ENCODE peak calls at places on chromosomes 12 and 14, in seven cellular contexts. One of them, this sample, is unnamed. For H3K4me1, the result is how much of the 10 kb centered on the place peaks cover.

GRCh38 chr14:100536141-100536540 is 51.1 kb downstream of the BEGAIN start:
- DNase-seq in psoas muscle: no peak
- DNase-seq in K562: no peak
- DNase-seq in naive thymus-derived CD4-positive, alpha-beta T cell: no peak
- DNase-seq in pancreas: peak
- DNase-seq in GM23338: no peak
- DNase-seq in tibial artery: no peak
- DNase-seq in this sample: no peak

GRCh38 chr14:71290960-71291466 is 383.8 kb downstream of the PCNX1 start:
- DNase-seq in pancreas: no peak
- DNase-seq in GM23338: no peak
- DNase-seq in K562: peak
- DNase-seq in tibial artery: no peak
- DNase-seq in psoas muscle: no peak
- DNase-seq in naive thymus-derived CD4-positive, alpha-beta T cell: no peak
- DNase-seq in this sample: no peak

GRCh38 chr14:69985456-69985855 is 106.2 kb downstream of the SMOC1 start:
- DNase-seq in GM23338: no peak
- DNase-seq in naive thymus-derived CD4-positive, alpha-beta T cell: no peak
- DNase-seq in tibial artery: no peak
- DNase-seq in K562: no peak
- DNase-seq in psoas muscle: no peak
- DNase-seq in pancreas: no peak
- DNase-seq in this sample: no peak

GRCh38 chr12:77005699-77006098 is 59.7 kb downstream of the E2F7 start:
- DNase-seq in psoas muscle: no peak
- DNase-seq in GM23338: no peak
- DNase-seq in tibial artery: no peak
- DNase-seq in K562: no peak
- DNase-seq in naive thymus-derived CD4-positive, alpha-beta T cell: no peak
- DNase-seq in pancreas: no peak
- DNase-seq in this sample: no peak

GRCh38 chr14:54597795-54598443 is 31.0 kb downstream of the SAMD4A start:
- DNase-seq in pancreas: no peak
- DNase-seq in naive thymus-derived CD4-positive, alpha-beta T cell: no peak
- DNase-seq in K562: peak
- DNase-seq in tibial artery: no peak
- DNase-seq in psoas muscle: no peak
- DNase-seq in GM23338: no peak
- DNase-seq in this sample: no peak

GRCh38 chr14:31945074-31945613 is 132.0 kb upstream of the ARHGAP5 start:
- DNase-seq in pancreas: no peak
- DNase-seq in psoas muscle: no peak
- DNase-seq in tibial artery: no peak
- DNase-seq in naive thymus-derived CD4-positive, alpha-beta T cell: peak
- DNase-seq in GM23338: no peak
- DNase-seq in K562: peak
- DNase-seq in this sample: peak

GRCh38 chr12:45660330-45660729 is 69.2 kb upstream of the ARID2 start:
- DNase-seq in K562: peak
- DNase-seq in pancreas: no peak
- DNase-seq in tibial artery: no peak
- DNase-seq in psoas muscle: no peak
- DNase-seq in GM23338: no peak
- DNase-seq in naive thymus-derived CD4-positive, alpha-beta T cell: no peak
- DNase-seq in this sample: no peak

GRCh38 chr12:52367876-52368275 is 595 bp upstream of the KRT85 start:
- DNase-seq in K562: no peak
- DNase-seq in pancreas: no peak
- DNase-seq in psoas muscle: no peak
- DNase-seq in GM23338: no peak
- DNase-seq in tibial artery: peak
- DNase-seq in naive thymus-derived CD4-positive, alpha-beta T cell: no peak
- DNase-seq in this sample: no peak

GRCh38 chr12:75923964-75924666 is 107.5 kb downstream of the PHLDA1 start:
- DNase-seq in GM23338: no peak
- DNase-seq in naive thymus-derived CD4-positive, alpha-beta T cell: no peak
- DNase-seq in K562: no peak
- DNase-seq in tibial artery: no peak
- DNase-seq in pancreas: no peak
- DNase-seq in psoas muscle: no peak
- DNase-seq in this sample: no peak

GRCh38 chr14:69682607-69683263 is 71.3 kb downstream of the SUSD6 start:
- DNase-seq in naive thymus-derived CD4-positive, alpha-beta T cell: no peak
- DNase-seq in tibial artery: no peak
- DNase-seq in pancreas: no peak
- DNase-seq in psoas muscle: no peak
- DNase-seq in GM23338: no peak
- DNase-seq in K562: no peak
- DNase-seq in this sample: peak

GRCh38 chr12:20950248-20950647 is 139.7 kb downstream of the SLCO1B3 start:
- DNase-seq in tibial artery: no peak
- DNase-seq in GM23338: peak
- DNase-seq in K562: peak
- DNase-seq in psoas muscle: no peak
- DNase-seq in naive thymus-derived CD4-positive, alpha-beta T cell: no peak
- DNase-seq in pancreas: no peak
- DNase-seq in this sample: peak

GRCh38 chr14:104518659-104519350 is 60.8 kb upstream of the C14orf180 start:
- DNase-seq in GM23338: no peak
- DNase-seq in tibial artery: no peak
- DNase-seq in naive thymus-derived CD4-positive, alpha-beta T cell: no peak
- DNase-seq in psoas muscle: no peak
- DNase-seq in K562: no peak
- DNase-seq in pancreas: no peak
- DNase-seq in this sample: no peak

GRCh38 chr12:76881152-76881551 is 2.3 kb upstream of the CSRP2 start:
- DNase-seq in naive thymus-derived CD4-positive, alpha-beta T cell: no peak
- DNase-seq in K562: no peak
- DNase-seq in pancreas: no peak
- DNase-seq in tibial artery: no peak
- DNase-seq in psoas muscle: no peak
- DNase-seq in GM23338: no peak
- DNase-seq in this sample: no peak

GRCh38 chr12:15712823-15713663 is 76.1 kb downstream of the EPS8 start:
- DNase-seq in naive thymus-derived CD4-positive, alpha-beta T cell: no peak
- DNase-seq in tibial artery: no peak
- DNase-seq in psoas muscle: no peak
- DNase-seq in K562: no peak
- DNase-seq in pancreas: no peak
- DNase-seq in GM23338: no peak
- DNase-seq in this sample: peak

GRCh38 chr12:78864483-78865296 is at the start of gene SYT1:
- DNase-seq in tibial artery: no peak
- DNase-seq in naive thymus-derived CD4-positive, alpha-beta T cell: no peak
- DNase-seq in pancreas: peak
- DNase-seq in K562: no peak
- DNase-seq in GM23338: peak
- DNase-seq in psoas muscle: peak
- DNase-seq in this sample: no peak

GRCh38 chr14:51304428-51304827 is 64.4 kb downstream of the TMX1 start:
- DNase-seq in tibial artery: no peak
- DNase-seq in naive thymus-derived CD4-positive, alpha-beta T cell: no peak
- DNase-seq in K562: no peak
- DNase-seq in GM23338: peak
- DNase-seq in psoas muscle: no peak
- DNase-seq in pancreas: no peak
- DNase-seq in this sample: no peak

GRCh38 chr14:73773441-73774243 is 59.5 kb upstream of the PNMA1 start:
- DNase-seq in psoas muscle: no peak
- DNase-seq in tibial artery: no peak
- DNase-seq in K562: peak
- DNase-seq in GM23338: no peak
- DNase-seq in naive thymus-derived CD4-positive, alpha-beta T cell: no peak
- DNase-seq in pancreas: peak
- DNase-seq in this sample: no peak

GRCh38 chr12:9669534-9669933 is at the start of gene CLEC2D:
- DNase-seq in tibial artery: no peak
- DNase-seq in GM23338: no peak
- DNase-seq in naive thymus-derived CD4-positive, alpha-beta T cell: peak
- DNase-seq in pancreas: no peak
- DNase-seq in K562: no peak
- DNase-seq in psoas muscle: no peak
- DNase-seq in this sample: peak

GRCh38 chr12:9669019-9669326 is 540 bp upstream of the CLEC2D start:
- DNase-seq in naive thymus-derived CD4-positive, alpha-beta T cell: no peak
- DNase-seq in pancreas: no peak
- DNase-seq in psoas muscle: no peak
- DNase-seq in K562: no peak
- DNase-seq in tibial artery: no peak
- DNase-seq in GM23338: no peak
- DNase-seq in this sample: no peak

GRCh38 chr12:9673404-9674225 is 4.1 kb downstream of the CLEC2D start:
- DNase-seq in K562: peak
- DNase-seq in naive thymus-derived CD4-positive, alpha-beta T cell: peak
- DNase-seq in GM23338: peak
- DNase-seq in psoas muscle: peak
- DNase-seq in tibial artery: peak
- DNase-seq in pancreas: no peak
- DNase-seq in this sample: peak

GRCh38 chr12:9668141-9669018 is 1.1 kb upstream of the CLEC2D start:
- DNase-seq in tibial artery: no peak
- DNase-seq in naive thymus-derived CD4-positive, alpha-beta T cell: no peak
- DNase-seq in GM23338: no peak
- DNase-seq in K562: no peak
- DNase-seq in pancreas: no peak
- DNase-seq in psoas muscle: no peak
- DNase-seq in this sample: no peak

DNA sequence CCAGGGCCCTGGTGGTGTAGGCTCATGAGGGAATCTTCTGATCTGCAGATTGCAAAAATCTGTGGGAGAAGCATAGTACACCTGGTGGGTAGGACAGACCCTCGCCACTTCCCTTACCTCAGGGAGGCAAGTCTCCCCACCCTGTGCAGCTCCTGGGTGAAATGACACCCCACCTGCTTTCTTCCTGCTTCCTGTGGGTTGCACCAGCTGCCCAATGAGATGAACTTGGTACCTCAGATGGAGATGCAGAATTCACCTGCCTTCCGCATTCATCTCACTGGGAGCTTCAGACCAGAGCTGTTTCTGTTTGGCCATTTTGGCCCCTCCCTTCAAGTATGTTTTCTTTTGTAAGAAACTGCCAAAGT is 4.7 kb downstream of the CLEC2D start:
- DNase-seq in pancreas: no peak
- DNase-seq in psoas muscle: no peak
- DNase-seq in K562: peak
- DNase-seq in tibial artery: no peak
- DNase-seq in naive thymus-derived CD4-positive, alpha-beta T cell: peak
- DNase-seq in GM23338: no peak
- DNase-seq in this sample: peak
- H3K4me1 ChIP-seq in pancreas: under half
- H3K4me1 ChIP-seq in psoas muscle: under half
- H3K4me1 ChIP-seq in K562: under half
- H3K4me1 ChIP-seq in tibial artery: under half
- H3K4me1 ChIP-seq in naive thymus-derived CD4-positive, alpha-beta T cell: under half
- H3K4me1 ChIP-seq in GM23338: under half
- H3K4me1 ChIP-seq in this sample: under half

DNA sequence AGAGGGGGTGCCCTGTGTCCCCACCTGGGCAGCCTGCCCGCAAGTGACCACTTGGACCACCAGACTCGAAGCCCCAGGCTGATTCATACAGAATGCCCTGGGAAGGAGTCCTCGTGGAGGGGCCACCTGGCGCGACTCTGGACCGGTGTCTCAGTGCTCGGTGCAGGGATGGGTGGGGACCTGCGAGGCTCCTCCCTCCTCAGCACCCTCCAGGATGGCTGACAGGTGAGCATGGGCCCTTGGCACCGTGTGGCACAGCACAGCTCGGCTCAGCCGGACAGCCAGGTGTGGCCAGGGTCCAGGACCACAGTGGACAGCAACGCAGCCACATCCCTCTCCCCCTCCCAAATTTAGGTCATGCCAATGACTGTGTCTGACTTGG is 44.5 kb downstream of the CCNK start:
- DNase-seq in K562: no peak
- DNase-seq in tibial artery: no peak
- DNase-seq in GM23338: no peak
- DNase-seq in naive thymus-derived CD4-positive, alpha-beta T cell: no peak
- DNase-seq in psoas muscle: no peak
- DNase-seq in pancreas: peak
- DNase-seq in this sample: no peak
- H3K4me1 ChIP-seq in K562: under half
- H3K4me1 ChIP-seq in tibial artery: under half
- H3K4me1 ChIP-seq in GM23338: under half
- H3K4me1 ChIP-seq in naive thymus-derived CD4-positive, alpha-beta T cell: under half
- H3K4me1 ChIP-seq in psoas muscle: under half
- H3K4me1 ChIP-seq in pancreas: under half
- H3K4me1 ChIP-seq in this sample: under half

DNA sequence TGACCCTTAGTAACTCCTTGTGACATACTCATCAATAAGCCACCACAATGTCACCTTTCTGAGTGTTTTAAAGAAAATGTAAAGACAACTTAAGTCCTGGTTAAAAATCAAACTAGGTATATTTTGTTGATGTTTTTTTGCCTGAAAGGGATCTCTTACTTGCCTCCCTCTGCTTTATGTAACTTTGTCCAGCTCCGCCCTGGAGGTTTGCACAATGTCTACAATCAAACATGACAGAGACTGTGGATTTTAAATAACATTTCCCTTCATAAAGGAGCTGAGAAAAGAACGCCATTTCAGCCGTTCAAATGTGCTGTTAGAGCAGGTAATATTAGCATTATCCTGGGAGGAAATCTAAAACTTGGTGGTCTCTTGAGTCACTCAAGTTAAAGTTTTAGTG is 613.9 kb downstream of the SOX5 start:
- DNase-seq in naive thymus-derived CD4-positive, alpha-beta T cell: no peak
- DNase-seq in pancreas: no peak
- DNase-seq in GM23338: no peak
- DNase-seq in psoas muscle: no peak
- DNase-seq in tibial artery: no peak
- DNase-seq in K562: no peak
- DNase-seq in this sample: no peak
- H3K4me1 ChIP-seq in naive thymus-derived CD4-positive, alpha-beta T cell: under half
- H3K4me1 ChIP-seq in pancreas: under half
- H3K4me1 ChIP-seq in GM23338: under half
- H3K4me1 ChIP-seq in psoas muscle: under half
- H3K4me1 ChIP-seq in tibial artery: under half
- H3K4me1 ChIP-seq in K562: under half
- H3K4me1 ChIP-seq in this sample: under half

DNA sequence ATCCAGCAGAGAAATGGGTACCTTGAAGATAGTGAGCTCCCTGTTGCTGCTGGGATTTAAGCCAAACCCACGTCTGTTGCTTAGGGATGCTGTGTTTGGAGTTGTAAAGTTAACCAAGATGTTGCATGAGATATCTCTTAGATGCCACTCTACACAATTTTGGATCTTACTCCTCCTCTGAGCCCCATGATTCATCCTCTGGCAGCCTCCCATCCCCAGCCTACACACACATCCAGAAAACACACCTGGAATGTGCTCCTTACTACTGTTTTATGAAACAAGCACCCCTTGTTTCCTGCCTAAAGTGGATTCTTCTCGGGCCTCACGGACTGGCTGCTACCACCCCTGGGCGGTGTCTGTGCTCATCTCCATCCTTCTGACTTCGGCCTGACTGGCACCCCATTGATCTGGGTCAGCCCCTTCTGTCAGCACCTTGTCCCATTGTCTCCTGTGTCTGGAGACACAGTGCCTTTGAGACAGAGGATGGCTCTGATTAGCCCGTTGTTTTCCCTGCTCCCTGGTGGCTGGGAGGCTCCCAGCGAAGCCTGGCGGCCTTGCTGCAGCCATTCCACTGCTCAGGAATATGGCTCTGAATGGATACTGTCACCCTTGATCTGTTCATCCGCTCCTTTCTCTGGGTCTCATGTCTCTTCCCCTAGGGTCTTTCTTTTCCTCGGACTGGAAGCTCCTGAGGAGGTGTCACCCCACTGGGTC is 24.3 kb downstream of the TSPAN9 start:
- DNase-seq in naive thymus-derived CD4-positive, alpha-beta T cell: no peak
- DNase-seq in tibial artery: no peak
- DNase-seq in pancreas: no peak
- DNase-seq in psoas muscle: no peak
- DNase-seq in K562: no peak
- DNase-seq in GM23338: no peak
- DNase-seq in this sample: no peak
- H3K4me1 ChIP-seq in naive thymus-derived CD4-positive, alpha-beta T cell: under half
- H3K4me1 ChIP-seq in tibial artery: under half
- H3K4me1 ChIP-seq in pancreas: under half
- H3K4me1 ChIP-seq in psoas muscle: under half
- H3K4me1 ChIP-seq in K562: under half
- H3K4me1 ChIP-seq in GM23338: under half
- H3K4me1 ChIP-seq in this sample: under half